ENCODE peak calls at places on chromosomes 11 and 22, in seven cellular contexts. D is sigmoid colon, M is heart left ventricle, Y is aorta, Q is tibial artery, H is left lung, N is A549. B is an unnamed sample. For H3K4me1, the result is how much of the 10 kb centered on the place peaks cover.

GRCh38 chr11:61976813-61977475 is 9.5 kb upstream of the FTH1 start:
- DNase-seq in D (peak), M (no peak), Y (peak), Q (peak), H (no peak), N (no peak), B (no peak)

GRCh38 chr11:59676205-59676604 is 7.4 kb upstream of the PATL1 start:
- DNase-seq in D (no peak), M (no peak), Y (no peak), Q (no peak), H (no peak), N (no peak), B (no peak)

GRCh38 chr11:60265373-60266214 is 14.9 kb upstream of the MS4A4A start:
- DNase-seq in D (no peak), M (no peak), Y (no peak), Q (no peak), H (no peak), N (peak), B (no peak)

GRCh38 chr22:19490628-19491230 is 11.0 kb downstream of the CDC45 start:
- DNase-seq in D (no peak), M (no peak), Y (no peak), Q (peak), H (no peak), N (no peak), B (no peak)

GRCh38 chr11:122271167-122271566 is 155.2 kb upstream of the BLID start:
- DNase-seq in D (no peak), M (no peak), Y (no peak), Q (no peak), H (no peak), N (no peak), B (no peak)

GRCh38 chr22:49321477-49322055 is 506.1 kb downstream of the BRD1 start:
- DNase-seq in D (no peak), M (no peak), Y (no peak), Q (no peak), H (no peak), N (no peak), B (peak)

GRCh38 chr11:44094260-44094868 is 1.1 kb upstream of the EXT2 start:
- DNase-seq in D (peak), M (peak), Y (peak), Q (peak), H (no peak), N (peak), B (peak)

GRCh38 chr11:61815790-61816735 is 740 bp downstream of the FADS1 start:
- DNase-seq in D (peak), M (peak), Y (peak), Q (peak), H (peak), N (peak), B (peak)

GRCh38 chr22:20999350-21000214 is 2.3 kb downstream of the THAP7 start:
- DNase-seq in D (no peak), M (no peak), Y (no peak), Q (no peak), H (no peak), N (no peak), B (no peak)

GRCh38 chr11:113664069-113664980 is 41.8 kb downstream of the TMPRSS5 start:
- DNase-seq in D (no peak), M (no peak), Y (no peak), Q (no peak), H (no peak), N (peak), B (no peak)

GRCh38 chr11:134409552-134410429 is 2.3 kb downstream of the B3GAT1 start:
- DNase-seq in D (no peak), M (no peak), Y (no peak), Q (no peak), H (no peak), N (no peak), B (no peak)

GRCh38 chr22:31637938-31638618 is 23.9 kb downstream of the PISD start:
- DNase-seq in D (no peak), M (peak), Y (peak), Q (no peak), H (peak), N (no peak), B (no peak)

GRCh38 chr11:63572026-63572688 is 9.0 kb upstream of the PLAAT2 start:
- DNase-seq in D (no peak), M (no peak), Y (no peak), Q (no peak), H (no peak), N (no peak), B (no peak)

GRCh38 chr11:117195761-117196160 is 3.4 kb upstream of the TAGLN start:
- DNase-seq in D (no peak), M (no peak), Y (peak), Q (no peak), H (no peak), N (no peak), B (no peak)

GRCh38 chr11:35750315-35750714 is 87.7 kb downstream of the TRIM44 start:
- DNase-seq in D (no peak), M (no peak), Y (no peak), Q (no peak), H (no peak), N (no peak), B (no peak)

GRCh38 chr22:43203471-43203981 is 16.6 kb upstream of the TTLL12 start:
- DNase-seq in D (no peak), M (peak), Y (peak), Q (no peak), H (peak), N (no peak), B (peak)

GRCh38 chr22:30332551-30332950 is 5.8 kb upstream of the TBC1D10A start:
- DNase-seq in D (no peak), M (no peak), Y (no peak), Q (no peak), H (no peak), N (no peak), B (no peak)

GRCh38 chr11:3340025-3340424 is 38.9 kb downstream of the ZNF195 start:
- DNase-seq in D (no peak), M (no peak), Y (no peak), Q (no peak), H (no peak), N (peak), B (no peak)

GRCh38 chr22:37303821-37304274 is 21.5 kb downstream of the CYTH4 start:
- DNase-seq in D (no peak), M (no peak), Y (peak), Q (no peak), H (peak), N (peak), B (no peak)

GRCh38 chr11:844693-845644 is 2.3 kb downstream of the TSPAN4 start:
- DNase-seq in D (peak), M (peak), Y (peak), Q (peak), H (peak), N (peak), B (peak)

GRCh38 chr11:832529-833113 is at the start of gene CD151:
- DNase-seq in D (no peak), M (peak), Y (no peak), Q (no peak), H (peak), N (peak), B (no peak)

GRCh38 chr11:15107730-15108515 is 6.8 kb upstream of the INSC start:
- DNase-seq in D (no peak), M (no peak), Y (no peak), Q (no peak), H (no peak), N (no peak), B (no peak)

GRCh38 chr11:92180664-92181251 is 43.9 kb upstream of the FAT3 start:
- DNase-seq in D (no peak), M (no peak), Y (peak), Q (no peak), H (no peak), N (no peak), B (no peak)

GRCh38 chr11:122036022-122036421 is 80.0 kb downstream of the BLID start:
- DNase-seq in D (no peak), M (no peak), Y (no peak), Q (no peak), H (no peak), N (no peak), B (no peak)

GRCh38 chr11:70073188-70073817 is 4.8 kb upstream of the ANO1 start:
- DNase-seq in D (peak), M (no peak), Y (no peak), Q (no peak), H (peak), N (no peak), B (no peak)

GRCh38 chr11:103529217-103529684 is 420.0 kb downstream of the DYNC2H1 start:
- DNase-seq in D (no peak), M (no peak), Y (no peak), Q (no peak), H (no peak), N (peak), B (no peak)

GRCh38 chr22:16963189-16963945 is 44.7 kb downstream of the GAB4 start:
- DNase-seq in D (no peak), M (no peak), Y (no peak), Q (no peak), H (peak), N (no peak), B (no peak)

GRCh38 chr11:62705401-62705800 is 1.8 kb downstream of the BSCL2 start:
- DNase-seq in D (no peak), M (no peak), Y (no peak), Q (no peak), H (no peak), N (no peak), B (no peak)

GRCh38 chr11:34223021-34223813 is 117.8 kb downstream of the NAT10 start:
- DNase-seq in D (peak), M (peak), Y (peak), Q (peak), H (no peak), N (no peak), B (peak)

GRCh38 chr11:133081730-133082452 is 450.4 kb downstream of the OPCML start:
- DNase-seq in D (no peak), M (no peak), Y (no peak), Q (no peak), H (no peak), N (no peak), B (no peak)

DNA sequence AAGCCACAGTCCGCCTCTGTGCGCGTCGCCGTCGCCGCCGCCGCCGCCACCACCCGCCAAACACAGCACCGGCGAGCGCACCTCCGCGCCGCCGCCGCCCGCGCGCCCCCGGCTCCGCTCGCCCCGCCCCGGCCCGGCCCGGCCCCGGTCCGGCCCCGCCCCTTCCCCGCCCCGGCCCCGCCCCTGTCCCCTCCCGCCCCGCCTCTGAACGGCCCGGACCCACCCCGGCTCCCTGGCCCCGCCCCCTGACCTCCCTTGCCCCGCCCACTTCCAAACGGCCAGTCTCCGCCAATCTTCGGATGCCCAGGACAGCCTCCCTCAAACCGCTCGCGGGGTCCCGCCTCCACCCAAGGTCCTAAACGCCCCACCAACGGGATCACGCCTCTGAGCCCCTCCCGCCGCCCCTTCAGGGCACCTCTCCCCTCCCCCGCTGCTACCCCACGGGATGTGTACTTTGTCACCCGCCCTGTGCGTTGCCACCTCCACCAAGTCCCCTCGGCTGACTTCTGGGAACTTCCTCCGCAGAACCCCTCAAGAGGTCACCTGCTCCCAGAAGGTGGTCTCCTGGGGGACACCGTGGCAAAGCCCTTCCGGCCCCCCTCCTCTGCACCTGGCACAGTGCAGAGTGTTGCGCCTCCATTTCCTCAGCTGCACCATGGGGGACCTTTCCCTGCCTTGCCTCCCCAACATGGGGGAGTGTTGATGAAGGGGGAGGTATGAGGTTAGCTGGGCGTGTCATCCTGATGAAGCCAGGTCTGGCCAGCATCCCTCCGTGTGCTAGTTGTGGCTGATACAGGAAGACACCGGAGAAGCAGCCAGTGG is at the start of gene KIAA0930:
- DNase-seq in D (peak), M (peak), Y (peak), Q (peak), H (peak), N (peak), B (peak)
- H3K27ac ChIP-seq in D (peak), M (peak), Y (no peak), Q (peak), H (peak), N (peak), B (peak)

GRCh38 chr22:35310556-35311550 is 11.2 kb downstream of the TOM1 start:
- DNase-seq in D (no peak), M (no peak), Y (no peak), Q (peak), H (no peak), N (no peak), B (no peak)

GRCh38 chr22:35311551-35311999 is 11.9 kb downstream of the TOM1 start:
- DNase-seq in D (no peak), M (peak), Y (no peak), Q (peak), H (no peak), N (no peak), B (no peak)

GRCh38 chr22:35314161-35314942 is 14.7 kb downstream of the TOM1 start:
- DNase-seq in D (peak), M (peak), Y (peak), Q (peak), H (no peak), N (no peak), B (no peak)

GRCh38 chr22:35313311-35314121 is 13.8 kb downstream of the TOM1 start:
- DNase-seq in D (peak), M (peak), Y (peak), Q (peak), H (no peak), N (peak), B (peak)

DNA sequence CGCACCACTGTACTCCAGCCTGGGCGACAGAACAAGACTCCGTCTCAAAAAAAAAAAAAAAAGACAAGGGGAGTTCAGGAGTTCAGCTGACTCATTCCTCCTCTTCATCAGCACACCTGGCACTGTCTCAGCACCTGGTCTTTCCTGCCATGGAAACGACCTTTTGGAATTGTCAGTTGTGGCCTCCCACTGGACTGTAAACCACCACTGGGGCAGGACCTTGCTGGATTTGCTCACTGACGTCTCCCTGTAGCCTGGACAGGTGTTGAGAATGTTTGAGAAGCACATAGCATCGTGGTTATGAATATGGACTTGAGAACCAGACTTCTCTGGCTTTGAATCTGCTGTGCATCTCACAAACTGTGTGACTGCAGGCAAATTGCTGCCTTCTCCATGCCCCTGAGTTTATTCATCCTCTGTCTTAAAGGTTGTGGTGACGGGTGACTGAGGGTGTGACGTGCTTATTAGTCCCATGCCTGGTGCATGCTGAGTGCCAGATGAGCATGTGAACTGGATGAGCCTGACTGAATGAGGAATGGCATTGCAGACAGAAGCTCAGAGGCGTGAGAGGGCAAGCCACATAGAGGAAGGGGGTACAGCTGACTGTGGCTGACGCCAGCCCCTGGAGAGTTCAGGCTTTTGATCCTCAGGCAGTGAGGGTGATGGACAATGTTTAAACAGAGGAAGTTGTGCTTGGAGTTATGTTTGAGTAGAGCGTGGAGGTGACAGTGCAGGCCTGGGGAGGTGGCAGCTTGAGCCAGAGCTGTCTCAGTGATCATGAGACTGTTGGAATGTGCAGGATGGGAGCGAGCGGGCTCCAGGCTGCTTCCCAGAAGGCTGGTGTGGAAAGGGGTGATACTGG is 12.7 kb downstream of the TOM1 start:
- DNase-seq in D (peak), M (peak), Y (no peak), Q (peak), H (no peak), N (no peak), B (no peak)
- H3K4me1 ChIP-seq in D (under half), M (half or more), Y (under half), Q (under half), H (half or more), N (under half), B (half or more)

GRCh38 chr11:66218026-66218425 is 50.4 kb upstream of the RAB1B start:
- DNase-seq in D (peak), M (no peak), Y (no peak), Q (peak), H (no peak), N (no peak), B (no peak)
- H3K27ac ChIP-seq in D (no peak), M (no peak), Y (no peak), Q (no peak), H (no peak), N (no peak), B (no peak)

DNA sequence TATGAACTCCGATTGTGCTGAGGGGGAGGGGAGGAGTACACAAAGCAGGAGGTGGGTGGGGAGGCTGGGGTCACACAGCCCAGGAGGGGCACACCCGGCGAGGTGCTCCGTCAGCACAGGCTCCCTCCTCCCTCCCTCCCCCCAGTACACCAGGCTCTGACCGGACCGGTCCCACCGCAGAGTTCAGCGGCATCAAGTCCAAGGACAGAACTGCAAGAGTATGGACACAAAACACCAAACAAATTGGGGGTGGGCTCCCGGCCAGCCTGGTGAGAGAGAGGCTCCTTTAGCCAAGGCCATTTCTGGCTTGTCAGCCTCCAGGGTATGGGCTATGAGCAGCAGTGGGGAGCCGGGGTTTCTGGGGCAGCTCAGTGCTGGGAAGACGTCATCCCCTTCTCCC is 68.3 kb downstream of the ST3GAL4 start:
- DNase-seq in D (no peak), M (no peak), Y (no peak), Q (no peak), H (no peak), N (no peak), B (peak)
- H3K4me1 ChIP-seq in D (under half), M (under half), Y (under half), Q (under half), H (under half), N (under half), B (under half)

GRCh38 chr11:68928108-68928429 is 24.4 kb downstream of the IGHMBP2 start:
- DNase-seq in D (no peak), M (no peak), Y (no peak), Q (no peak), H (no peak), N (no peak), B (no peak)
- H3K27ac ChIP-seq in D (peak), M (peak), Y (no peak), Q (peak), H (peak), N (no peak), B (no peak)

GRCh38 chr11:46374815-46375214 is 6.7 kb upstream of the MDK start:
- DNase-seq in D (no peak), M (no peak), Y (no peak), Q (no peak), H (peak), N (no peak), B (no peak)

GRCh38 chr11:46375392-46376101 is 5.9 kb upstream of the MDK start:
- DNase-seq in D (no peak), M (peak), Y (no peak), Q (no peak), H (peak), N (no peak), B (no peak)

GRCh38 chr11:46377831-46378230 is 3.6 kb upstream of the MDK start:
- DNase-seq in D (no peak), M (no peak), Y (peak), Q (no peak), H (no peak), N (no peak), B (no peak)

GRCh38 chr11:46377266-46377665 is 4.2 kb upstream of the MDK start:
- DNase-seq in D (no peak), M (no peak), Y (no peak), Q (no peak), H (peak), N (no peak), B (no peak)

DNA sequence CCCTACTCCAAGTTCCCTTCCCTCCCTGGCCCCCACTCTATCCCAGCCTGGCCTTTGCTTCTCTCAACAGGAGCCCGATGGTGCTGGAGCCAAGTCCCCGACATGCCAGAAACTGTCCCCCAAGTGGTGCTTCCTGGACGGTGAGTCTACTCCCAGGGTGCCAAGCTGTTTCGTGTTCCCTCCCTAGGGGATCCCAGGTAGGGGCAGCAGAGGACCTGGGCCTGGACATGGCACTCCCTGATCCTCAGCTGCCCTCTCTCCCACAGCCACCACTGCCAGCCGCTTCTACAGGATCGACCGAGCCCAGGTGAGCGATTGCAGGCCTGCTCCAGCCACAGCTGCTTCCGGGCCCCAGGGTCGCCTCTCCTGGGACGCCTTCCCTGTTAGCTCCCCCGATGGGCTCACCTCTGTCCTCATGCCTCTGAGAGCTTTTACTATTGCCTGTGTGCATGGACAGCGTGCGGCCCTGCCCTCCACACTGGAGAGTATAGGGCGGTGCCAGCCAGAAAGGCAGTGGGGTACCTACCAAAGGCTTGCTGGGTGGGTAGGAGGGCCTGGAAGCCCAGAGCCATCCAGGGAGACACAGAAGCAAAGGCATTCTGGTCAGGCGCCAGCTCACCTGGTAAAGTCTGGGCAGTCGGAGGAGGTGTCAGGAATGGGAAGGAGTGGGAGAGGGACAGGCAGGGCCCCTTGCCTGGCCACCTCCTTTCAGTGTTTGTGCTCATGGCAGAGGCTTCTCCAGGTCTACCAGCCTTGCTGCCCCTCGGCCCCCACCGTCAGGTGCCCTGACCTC is 5.0 kb upstream of the MDK start:
- DNase-seq in D (no peak), M (peak), Y (no peak), Q (no peak), H (no peak), N (no peak), B (no peak)
- H3K4me1 ChIP-seq in D (under half), M (under half), Y (under half), Q (under half), H (under half), N (under half), B (under half)